ENCODE peak calls at places on chromosomes 3 and 15, in six cellular contexts. Y is HTR-8/SVneo; M is glutamatergic neuron; W is activated CD4-positive, alpha-beta T cell treated with anti-CD3 and anti-CD28 coated beads, Interleukin-2, amount 50 U/mL, for 4 hours; E is OCI-LY7; K is coronary artery. H is an unnamed sample.

GRCh38 chr3:102536479-102536878 is 101.7 kb downstream of the ZPLD1 start:
- DNase-seq in E (peak), W (no peak), K (no peak), Y (peak), M (no peak), H (peak)

GRCh38 chr3:13850161-13850945 is 29.5 kb downstream of the WNT7A start:
- DNase-seq in K (no peak), M (no peak), W (no peak), Y (peak), E (no peak), H (peak)

GRCh38 chr3:177576754-177577153 is 379.5 kb upstream of the TBL1XR1 start:
- DNase-seq in Y (no peak), K (no peak), E (no peak), W (no peak), M (no peak), H (no peak)

GRCh38 chr3:23750573-23751484 is 54.9 kb upstream of the UBE2E1 start:
- DNase-seq in K (no peak), M (no peak), W (no peak), E (no peak), Y (no peak), H (no peak)

GRCh38 chr3:44687898-44688297 is 24.6 kb upstream of the ZNF502 start:
- DNase-seq in W (no peak), M (no peak), Y (no peak), E (no peak), K (no peak), H (no peak)

GRCh38 chr15:69014454-69014853 is at the start of gene NOX5:
- DNase-seq in K (peak), E (no peak), Y (peak), M (no peak), W (no peak), H (no peak)

GRCh38 chr3:10520118-10520517 is 14.7 kb upstream of the ATP2B2 start:
- DNase-seq in Y (no peak), K (no peak), M (no peak), W (no peak), E (no peak), H (no peak)

GRCh38 chr3:142664819-142665218 is 59.0 kb upstream of the TRPC1 start:
- DNase-seq in W (no peak), K (no peak), Y (no peak), M (no peak), E (no peak), H (no peak)

GRCh38 chr3:197471221-197472010 is 84.4 kb downstream of the BDH1 start:
- DNase-seq in E (no peak), W (no peak), M (no peak), Y (no peak), K (no peak), H (no peak)

GRCh38 chr3:50264389-50264963 is 4.5 kb upstream of the SEMA3B start:
- DNase-seq in Y (peak), E (no peak), K (peak), M (peak), W (no peak), H (no peak)

GRCh38 chr3:63900459-63900858 is 11.7 kb downstream of the SCAANT1 start:
- DNase-seq in W (no peak), E (no peak), K (no peak), M (no peak), Y (no peak), H (no peak)

GRCh38 chr15:78035319-78035718 is 42.2 kb downstream of the TBC1D2B start:
- DNase-seq in W (peak), K (no peak), M (no peak), Y (no peak), E (no peak), H (no peak)

GRCh38 chr3:42742259-42742658 is 30.8 kb downstream of the CCDC13 start:
- DNase-seq in K (peak), W (no peak), E (no peak), M (no peak), Y (no peak), H (peak)

GRCh38 chr3:182597621-182598041 is 195.7 kb upstream of the ATP11B start:
- DNase-seq in K (no peak), M (no peak), W (no peak), Y (no peak), E (no peak), H (no peak)

GRCh38 chr3:35931867-35932266 is 292.5 kb downstream of the ARPP21 start:
- DNase-seq in W (no peak), M (no peak), Y (no peak), K (no peak), E (no peak), H (no peak)

GRCh38 chr3:45088543-45088942 is 57.6 kb downstream of the CDCP1 start:
- DNase-seq in W (no peak), K (no peak), M (no peak), E (no peak), Y (no peak), H (no peak)

GRCh38 chr3:70658779-70659310 is 346.4 kb upstream of the MDFIC2 start:
- DNase-seq in Y (no peak), K (no peak), W (no peak), M (no peak), E (no peak), H (no peak)

GRCh38 chr3:46845397-46845859 is 17.8 kb downstream of the MYL3 start:
- DNase-seq in Y (no peak), E (no peak), W (no peak), K (no peak), M (no peak), H (peak)

GRCh38 chr15:70704731-70705130 is 58.6 kb downstream of the UACA start:
- DNase-seq in E (no peak), Y (no peak), K (no peak), W (no peak), M (no peak), H (no peak)

GRCh38 chr3:74897006-74897405 is 282.5 kb upstream of the CNTN3 start:
- DNase-seq in Y (no peak), W (no peak), E (no peak), K (no peak), M (no peak), H (peak)

GRCh38 chr3:99934984-99935797 is 117.5 kb downstream of the CMSS1 start:
- DNase-seq in K (no peak), W (no peak), Y (no peak), M (no peak), E (no peak), H (no peak)

GRCh38 chr3:191330309-191330712 is at the start of gene UTS2B:
- DNase-seq in W (no peak), Y (peak), M (no peak), E (peak), K (no peak), H (no peak)

GRCh38 chr15:101676965-101677364 is 24.8 kb upstream of the TM2D3 start:
- DNase-seq in M (no peak), Y (no peak), W (no peak), K (no peak), E (no peak), H (no peak)